ENCODE peak calls at places on chromosomes 2 and 18, in four cellular contexts. D is COR-L47, T is AG09319, R is NCI-H187 treated with DMSO at 0.1 percent for 48 hours. I is an unnamed sample.

GRCh38 chr2:184190725-184191124 is 407.6 kb upstream of the ZNF804A start:
- DNase-seq in D (no peak), T (no peak), R (no peak), I (no peak)

GRCh38 chr18:59264651-59265245 is 8.5 kb downstream of the RAX start:
- DNase-seq in D (no peak), T (no peak), R (no peak), I (peak; percentile 68)

GRCh38 chr18:45156941-45157340 is 458.3 kb upstream of the SLC14A2 start:
- DNase-seq in D (no peak), T (no peak), R (no peak), I (no peak)

GRCh38 chr2:43193996-43194869 is 32.2 kb downstream of the ZFP36L2 start:
- DNase-seq in D (no peak), T (no peak), R (no peak), I (no peak)

GRCh38 chr2:100974712-100975520 is 27.2 kb upstream of the RPL31 start:
- DNase-seq in D (no peak), T (no peak), R (no peak), I (no peak)

GRCh38 chr2:44942304-44943030 is 965 bp downstream of the SIX3 start:
- DNase-seq in D (no peak), T (no peak), R (no peak), I (peak; percentile 72)

GRCh38 chr2:150486539-150487484 is 655 bp downstream of the RND3 start:
- DNase-seq in D (peak; percentile 47), T (no peak), R (no peak), I (peak; percentile 62)

GRCh38 chr2:10329880-10330699 is 27.4 kb downstream of the HPCAL1 start:
- DNase-seq in D (no peak), T (no peak), R (no peak), I (no peak)

GRCh38 chr18:44813586-44813985 is 132.9 kb downstream of the SETBP1 start:
- DNase-seq in D (no peak), T (no peak), R (no peak), I (no peak)

GRCh38 chr2:11457935-11458334 is 8.0 kb downstream of the E2F6 start:
- DNase-seq in D (no peak), T (no peak), R (no peak), I (no peak)

GRCh38 chr2:51027968-51028367 is 4.0 kb downstream of the NRXN1 start:
- DNase-seq in D (no peak), T (no peak), R (no peak), I (peak; percentile 15)

GRCh38 chr2:121281107-121281506 is 3.9 kb downstream of the TFCP2L1 start:
- DNase-seq in D (no peak), T (no peak), R (no peak), I (no peak)

GRCh38 chr2:169107645-169108044 is 38.3 kb downstream of the DHRS9 start:
- DNase-seq in D (no peak), T (no peak), R (no peak), I (no peak)